ENCODE peak calls at places on chromosome 4, in nine cellular contexts. One of them, this sample, is unnamed.

GRCh38 chr4:42397256-42397634 is at the start of gene SHISA3:
- DNase-seq in astrocyte: no peak
- DNase-seq in smooth muscle cell of the brain vasculature: no peak
- DNase-seq in activated naive CD4-positive, alpha-beta T cell: no peak
- DNase-seq in PC-3: peak; percentile 53
- DNase-seq in activated T-helper 1 cell treated with Interleukin-2 at 50 U/mL for 16 hours: no peak
- DNase-seq in adrenal gland: peak; percentile 15
- DNase-seq in HuH-7.5: no peak
- DNase-seq in central memory CD8-positive, alpha-beta T cell: no peak
- DNase-seq in this sample: no peak

GRCh38 chr4:82431831-82432230 is 1.4 kb downstream of the ENOPH1 start:
- DNase-seq in activated naive CD4-positive, alpha-beta T cell: no peak
- DNase-seq in smooth muscle cell of the brain vasculature: no peak
- DNase-seq in activated T-helper 1 cell treated with Interleukin-2 at 50 U/mL for 16 hours: no peak
- DNase-seq in central memory CD8-positive, alpha-beta T cell: no peak
- DNase-seq in HuH-7.5: no peak
- DNase-seq in PC-3: no peak
- DNase-seq in astrocyte: no peak
- DNase-seq in adrenal gland: no peak
- DNase-seq in this sample: no peak

GRCh38 chr4:10200869-10201268 is 84.3 kb upstream of the WDR1 start:
- DNase-seq in adrenal gland: no peak
- DNase-seq in astrocyte: no peak
- DNase-seq in activated T-helper 1 cell treated with Interleukin-2 at 50 U/mL for 16 hours: no peak
- DNase-seq in smooth muscle cell of the brain vasculature: no peak
- DNase-seq in HuH-7.5: no peak
- DNase-seq in central memory CD8-positive, alpha-beta T cell: no peak
- DNase-seq in activated naive CD4-positive, alpha-beta T cell: no peak
- DNase-seq in PC-3: no peak
- DNase-seq in this sample: no peak

GRCh38 chr4:73661646-73662119 is 41.4 kb upstream of the RASSF6 start:
- DNase-seq in adrenal gland: no peak
- DNase-seq in activated naive CD4-positive, alpha-beta T cell: no peak
- DNase-seq in central memory CD8-positive, alpha-beta T cell: no peak
- DNase-seq in HuH-7.5: no peak
- DNase-seq in smooth muscle cell of the brain vasculature: peak; percentile 72
- DNase-seq in activated T-helper 1 cell treated with Interleukin-2 at 50 U/mL for 16 hours: no peak
- DNase-seq in PC-3: peak; percentile 94
- DNase-seq in astrocyte: peak; percentile 100
- DNase-seq in this sample: peak; percentile 99

GRCh38 chr4:185761352-185762235 is 50.4 kb downstream of the SORBS2 start:
- DNase-seq in adrenal gland: peak; percentile 65
- DNase-seq in activated T-helper 1 cell treated with Interleukin-2 at 50 U/mL for 16 hours: no peak
- DNase-seq in smooth muscle cell of the brain vasculature: no peak
- DNase-seq in PC-3: peak; percentile 56
- DNase-seq in HuH-7.5: no peak
- DNase-seq in astrocyte: no peak
- DNase-seq in central memory CD8-positive, alpha-beta T cell: no peak
- DNase-seq in activated naive CD4-positive, alpha-beta T cell: no peak
- DNase-seq in this sample: no peak

GRCh38 chr4:25938251-25939186 is 24.5 kb downstream of the SMIM20 start:
- DNase-seq in activated naive CD4-positive, alpha-beta T cell: no peak
- DNase-seq in activated T-helper 1 cell treated with Interleukin-2 at 50 U/mL for 16 hours: no peak
- DNase-seq in astrocyte: peak; percentile 68
- DNase-seq in PC-3: peak; percentile 5
- DNase-seq in smooth muscle cell of the brain vasculature: no peak
- DNase-seq in HuH-7.5: no peak
- DNase-seq in central memory CD8-positive, alpha-beta T cell: no peak
- DNase-seq in adrenal gland: peak; percentile 76
- DNase-seq in this sample: peak; percentile 88

GRCh38 chr4:120865985-120866384 is 56.5 kb downstream of the PRDM5 start:
- DNase-seq in activated naive CD4-positive, alpha-beta T cell: no peak
- DNase-seq in activated T-helper 1 cell treated with Interleukin-2 at 50 U/mL for 16 hours: no peak
- DNase-seq in PC-3: no peak
- DNase-seq in smooth muscle cell of the brain vasculature: no peak
- DNase-seq in adrenal gland: no peak
- DNase-seq in astrocyte: peak; percentile 43
- DNase-seq in HuH-7.5: no peak
- DNase-seq in central memory CD8-positive, alpha-beta T cell: no peak
- DNase-seq in this sample: peak; percentile 67

GRCh38 chr4:1590244-1590643 is 93.9 kb downstream of the FAM53A start:
- DNase-seq in activated naive CD4-positive, alpha-beta T cell: no peak
- DNase-seq in central memory CD8-positive, alpha-beta T cell: no peak
- DNase-seq in smooth muscle cell of the brain vasculature: no peak
- DNase-seq in astrocyte: peak; percentile 35
- DNase-seq in adrenal gland: no peak
- DNase-seq in activated T-helper 1 cell treated with Interleukin-2 at 50 U/mL for 16 hours: no peak
- DNase-seq in PC-3: no peak
- DNase-seq in HuH-7.5: no peak
- DNase-seq in this sample: no peak

GRCh38 chr4:79831119-79831528 is 241.9 kb downstream of the ANTXR2 start:
- DNase-seq in PC-3: no peak
- DNase-seq in activated naive CD4-positive, alpha-beta T cell: no peak
- DNase-seq in central memory CD8-positive, alpha-beta T cell: no peak
- DNase-seq in HuH-7.5: no peak
- DNase-seq in astrocyte: no peak
- DNase-seq in adrenal gland: no peak
- DNase-seq in smooth muscle cell of the brain vasculature: no peak
- DNase-seq in activated T-helper 1 cell treated with Interleukin-2 at 50 U/mL for 16 hours: no peak
- DNase-seq in this sample: no peak

GRCh38 chr4:48432017-48432416 is 51.1 kb upstream of the SLC10A4 start:
- DNase-seq in HuH-7.5: no peak
- DNase-seq in central memory CD8-positive, alpha-beta T cell: no peak
- DNase-seq in activated T-helper 1 cell treated with Interleukin-2 at 50 U/mL for 16 hours: no peak
- DNase-seq in activated naive CD4-positive, alpha-beta T cell: no peak
- DNase-seq in astrocyte: no peak
- DNase-seq in PC-3: no peak
- DNase-seq in smooth muscle cell of the brain vasculature: no peak
- DNase-seq in adrenal gland: no peak
- DNase-seq in this sample: no peak

GRCh38 chr4:158856852-158857251 is 88.0 kb downstream of the FNIP2 start:
- DNase-seq in central memory CD8-positive, alpha-beta T cell: no peak
- DNase-seq in smooth muscle cell of the brain vasculature: no peak
- DNase-seq in adrenal gland: no peak
- DNase-seq in PC-3: peak; percentile 52
- DNase-seq in astrocyte: peak; percentile 38
- DNase-seq in activated naive CD4-positive, alpha-beta T cell: no peak
- DNase-seq in HuH-7.5: peak; percentile 10
- DNase-seq in activated T-helper 1 cell treated with Interleukin-2 at 50 U/mL for 16 hours: no peak
- DNase-seq in this sample: peak; percentile 47

GRCh38 chr4:145847764-145848163 is 90.9 kb downstream of the ZNF827 start:
- DNase-seq in activated T-helper 1 cell treated with Interleukin-2 at 50 U/mL for 16 hours: no peak
- DNase-seq in adrenal gland: no peak
- DNase-seq in activated naive CD4-positive, alpha-beta T cell: no peak
- DNase-seq in PC-3: no peak
- DNase-seq in astrocyte: no peak
- DNase-seq in central memory CD8-positive, alpha-beta T cell: no peak
- DNase-seq in smooth muscle cell of the brain vasculature: no peak
- DNase-seq in HuH-7.5: no peak
- DNase-seq in this sample: no peak

GRCh38 chr4:105751718-105752299 is 43.2 kb downstream of the GSTCD start:
- DNase-seq in HuH-7.5: no peak
- DNase-seq in PC-3: no peak
- DNase-seq in smooth muscle cell of the brain vasculature: no peak
- DNase-seq in astrocyte: no peak
- DNase-seq in central memory CD8-positive, alpha-beta T cell: no peak
- DNase-seq in activated naive CD4-positive, alpha-beta T cell: no peak
- DNase-seq in adrenal gland: no peak
- DNase-seq in activated T-helper 1 cell treated with Interleukin-2 at 50 U/mL for 16 hours: no peak
- DNase-seq in this sample: no peak

GRCh38 chr4:150001815-150002214 is 76.4 kb upstream of the DCLK2 start:
- DNase-seq in PC-3: peak; percentile 24
- DNase-seq in smooth muscle cell of the brain vasculature: no peak
- DNase-seq in astrocyte: peak; percentile 77
- DNase-seq in HuH-7.5: no peak
- DNase-seq in adrenal gland: no peak
- DNase-seq in central memory CD8-positive, alpha-beta T cell: no peak
- DNase-seq in activated T-helper 1 cell treated with Interleukin-2 at 50 U/mL for 16 hours: no peak
- DNase-seq in activated naive CD4-positive, alpha-beta T cell: no peak
- DNase-seq in this sample: peak; percentile 64

GRCh38 chr4:129043523-129043922 is 49.8 kb downstream of the SCLT1 start:
- DNase-seq in activated T-helper 1 cell treated with Interleukin-2 at 50 U/mL for 16 hours: no peak
- DNase-seq in activated naive CD4-positive, alpha-beta T cell: no peak
- DNase-seq in smooth muscle cell of the brain vasculature: no peak
- DNase-seq in PC-3: peak; percentile 23
- DNase-seq in central memory CD8-positive, alpha-beta T cell: no peak
- DNase-seq in HuH-7.5: no peak
- DNase-seq in adrenal gland: no peak
- DNase-seq in astrocyte: peak; percentile 46
- DNase-seq in this sample: peak; percentile 15

GRCh38 chr4:119209077-119209476 is 3.4 kb upstream of the USP53 start:
- DNase-seq in smooth muscle cell of the brain vasculature: peak; percentile 40
- DNase-seq in HuH-7.5: no peak
- DNase-seq in activated T-helper 1 cell treated with Interleukin-2 at 50 U/mL for 16 hours: no peak
- DNase-seq in PC-3: peak; percentile 95
- DNase-seq in adrenal gland: no peak
- DNase-seq in central memory CD8-positive, alpha-beta T cell: no peak
- DNase-seq in activated naive CD4-positive, alpha-beta T cell: no peak
- DNase-seq in astrocyte: peak; percentile 89
- DNase-seq in this sample: peak; percentile 92

GRCh38 chr4:26105815-26106699 is 192.0 kb downstream of the SMIM20 start:
- DNase-seq in activated T-helper 1 cell treated with Interleukin-2 at 50 U/mL for 16 hours: no peak
- DNase-seq in smooth muscle cell of the brain vasculature: no peak
- DNase-seq in PC-3: peak; percentile 65
- DNase-seq in activated naive CD4-positive, alpha-beta T cell: no peak
- DNase-seq in astrocyte: peak; percentile 67
- DNase-seq in HuH-7.5: no peak
- DNase-seq in adrenal gland: no peak
- DNase-seq in central memory CD8-positive, alpha-beta T cell: no peak
- DNase-seq in this sample: peak; percentile 85

GRCh38 chr4:125520258-125520990 is 205.7 kb downstream of the FAT4 start:
- DNase-seq in activated naive CD4-positive, alpha-beta T cell: no peak
- DNase-seq in astrocyte: peak; percentile 75
- DNase-seq in smooth muscle cell of the brain vasculature: no peak
- DNase-seq in HuH-7.5: no peak
- DNase-seq in activated T-helper 1 cell treated with Interleukin-2 at 50 U/mL for 16 hours: no peak
- DNase-seq in adrenal gland: no peak
- DNase-seq in central memory CD8-positive, alpha-beta T cell: no peak
- DNase-seq in PC-3: no peak
- DNase-seq in this sample: peak; percentile 22

GRCh38 chr4:100681289-100681688 is 163.5 kb upstream of the EMCN start:
- DNase-seq in astrocyte: no peak
- DNase-seq in activated naive CD4-positive, alpha-beta T cell: no peak
- DNase-seq in adrenal gland: no peak
- DNase-seq in activated T-helper 1 cell treated with Interleukin-2 at 50 U/mL for 16 hours: no peak
- DNase-seq in HuH-7.5: no peak
- DNase-seq in PC-3: no peak
- DNase-seq in smooth muscle cell of the brain vasculature: no peak
- DNase-seq in central memory CD8-positive, alpha-beta T cell: no peak
- DNase-seq in this sample: no peak

GRCh38 chr4:168811793-168812651 is 198.0 kb downstream of the CBR4 start:
- DNase-seq in activated T-helper 1 cell treated with Interleukin-2 at 50 U/mL for 16 hours: no peak
- DNase-seq in activated naive CD4-positive, alpha-beta T cell: no peak
- DNase-seq in central memory CD8-positive, alpha-beta T cell: no peak
- DNase-seq in smooth muscle cell of the brain vasculature: no peak
- DNase-seq in adrenal gland: no peak
- DNase-seq in PC-3: no peak
- DNase-seq in HuH-7.5: no peak
- DNase-seq in astrocyte: peak; percentile 85
- DNase-seq in this sample: no peak

GRCh38 chr4:25172964-25173917 is 13.0 kb upstream of the SEPSECS start:
- DNase-seq in activated T-helper 1 cell treated with Interleukin-2 at 50 U/mL for 16 hours: no peak
- DNase-seq in HuH-7.5: no peak
- DNase-seq in PC-3: peak; percentile 97
- DNase-seq in astrocyte: peak; percentile 99
- DNase-seq in activated naive CD4-positive, alpha-beta T cell: no peak
- DNase-seq in smooth muscle cell of the brain vasculature: peak; percentile 81
- DNase-seq in adrenal gland: peak; percentile 86
- DNase-seq in central memory CD8-positive, alpha-beta T cell: no peak
- DNase-seq in this sample: peak; percentile 96

GRCh38 chr4:67019670-67020069 is 525.6 kb downstream of the CENPC start:
- DNase-seq in HuH-7.5: no peak
- DNase-seq in adrenal gland: no peak
- DNase-seq in activated T-helper 1 cell treated with Interleukin-2 at 50 U/mL for 16 hours: no peak
- DNase-seq in central memory CD8-positive, alpha-beta T cell: no peak
- DNase-seq in PC-3: no peak
- DNase-seq in activated naive CD4-positive, alpha-beta T cell: no peak
- DNase-seq in astrocyte: peak; percentile 4
- DNase-seq in smooth muscle cell of the brain vasculature: no peak
- DNase-seq in this sample: no peak

GRCh38 chr4:79723507-79723906 is 315.5 kb upstream of the GK2 start:
- DNase-seq in central memory CD8-positive, alpha-beta T cell: no peak
- DNase-seq in activated naive CD4-positive, alpha-beta T cell: no peak
- DNase-seq in astrocyte: no peak
- DNase-seq in adrenal gland: no peak
- DNase-seq in smooth muscle cell of the brain vasculature: no peak
- DNase-seq in activated T-helper 1 cell treated with Interleukin-2 at 50 U/mL for 16 hours: no peak
- DNase-seq in PC-3: no peak
- DNase-seq in HuH-7.5: no peak
- DNase-seq in this sample: no peak

GRCh38 chr4:45636175-45636574 is 487.7 kb downstream of the GABRG1 start:
- DNase-seq in central memory CD8-positive, alpha-beta T cell: no peak
- DNase-seq in PC-3: no peak
- DNase-seq in smooth muscle cell of the brain vasculature: no peak
- DNase-seq in astrocyte: no peak
- DNase-seq in activated T-helper 1 cell treated with Interleukin-2 at 50 U/mL for 16 hours: no peak
- DNase-seq in activated naive CD4-positive, alpha-beta T cell: no peak
- DNase-seq in adrenal gland: no peak
- DNase-seq in HuH-7.5: no peak
- DNase-seq in this sample: no peak

GRCh38 chr4:47816748-47817147 is 21.1 kb downstream of the CORIN start:
- DNase-seq in activated T-helper 1 cell treated with Interleukin-2 at 50 U/mL for 16 hours: no peak
- DNase-seq in central memory CD8-positive, alpha-beta T cell: no peak
- DNase-seq in astrocyte: no peak
- DNase-seq in PC-3: no peak
- DNase-seq in smooth muscle cell of the brain vasculature: no peak
- DNase-seq in adrenal gland: no peak
- DNase-seq in activated naive CD4-positive, alpha-beta T cell: no peak
- DNase-seq in HuH-7.5: no peak
- DNase-seq in this sample: no peak

GRCh38 chr4:104879367-104879766 is 267.3 kb upstream of the TET2 start:
- DNase-seq in HuH-7.5: no peak
- DNase-seq in activated naive CD4-positive, alpha-beta T cell: no peak
- DNase-seq in adrenal gland: no peak
- DNase-seq in PC-3: peak; percentile 59
- DNase-seq in astrocyte: peak; percentile 6
- DNase-seq in central memory CD8-positive, alpha-beta T cell: no peak
- DNase-seq in smooth muscle cell of the brain vasculature: no peak
- DNase-seq in activated T-helper 1 cell treated with Interleukin-2 at 50 U/mL for 16 hours: no peak
- DNase-seq in this sample: peak; percentile 13

GRCh38 chr4:6010789-6011188 is 7.4 kb downstream of the C4orf50 start:
- DNase-seq in HuH-7.5: no peak
- DNase-seq in activated T-helper 1 cell treated with Interleukin-2 at 50 U/mL for 16 hours: no peak
- DNase-seq in astrocyte: no peak
- DNase-seq in PC-3: no peak
- DNase-seq in central memory CD8-positive, alpha-beta T cell: no peak
- DNase-seq in adrenal gland: no peak
- DNase-seq in activated naive CD4-positive, alpha-beta T cell: no peak
- DNase-seq in smooth muscle cell of the brain vasculature: no peak
- DNase-seq in this sample: no peak

GRCh38 chr4:55303818-55304217 is 42.2 kb upstream of the SRD5A3 start:
- DNase-seq in PC-3: peak; percentile 87
- DNase-seq in adrenal gland: no peak
- DNase-seq in activated naive CD4-positive, alpha-beta T cell: no peak
- DNase-seq in smooth muscle cell of the brain vasculature: no peak
- DNase-seq in astrocyte: peak; percentile 81
- DNase-seq in central memory CD8-positive, alpha-beta T cell: no peak
- DNase-seq in HuH-7.5: no peak
- DNase-seq in activated T-helper 1 cell treated with Interleukin-2 at 50 U/mL for 16 hours: no peak
- DNase-seq in this sample: peak; percentile 12

GRCh38 chr4:139857021-139857420 is 191.4 kb downstream of the MGST2 start:
- DNase-seq in activated T-helper 1 cell treated with Interleukin-2 at 50 U/mL for 16 hours: no peak
- DNase-seq in activated naive CD4-positive, alpha-beta T cell: no peak
- DNase-seq in central memory CD8-positive, alpha-beta T cell: no peak
- DNase-seq in HuH-7.5: peak; percentile 49
- DNase-seq in PC-3: peak; percentile 65
- DNase-seq in astrocyte: peak; percentile 17
- DNase-seq in adrenal gland: no peak
- DNase-seq in smooth muscle cell of the brain vasculature: no peak
- DNase-seq in this sample: no peak

GRCh38 chr4:158016511-158016910 is 156.3 kb downstream of the GASK1B start:
- DNase-seq in central memory CD8-positive, alpha-beta T cell: no peak
- DNase-seq in PC-3: no peak
- DNase-seq in HuH-7.5: no peak
- DNase-seq in astrocyte: peak; percentile 69
- DNase-seq in activated naive CD4-positive, alpha-beta T cell: no peak
- DNase-seq in activated T-helper 1 cell treated with Interleukin-2 at 50 U/mL for 16 hours: no peak
- DNase-seq in smooth muscle cell of the brain vasculature: no peak
- DNase-seq in adrenal gland: no peak
- DNase-seq in this sample: peak; percentile 75